ENCODE peak calls at places on chromosome 16, in eight cellular contexts. One of them, this sample, is unnamed.
A peak's percentile ranks its signal among the peaks of the same experiment; 100 is the strongest.

GRCh38 chr16:86984975-86985655 is 332.1 kb downstream of the C16orf95 start:
- DNase-seq in dorsolateral prefrontal cortex: no peak
- DNase-seq in MG63: no peak
- DNase-seq in HTR-8/SVneo: no peak
- DNase-seq in stimulated activated naive CD4-positive, alpha-beta T cell: no peak
- DNase-seq in NCI-H1092 treated with DMSO at 0.1 percent for 48 hours: no peak
- DNase-seq in COR-L47: no peak
- DNase-seq in NCI-H1417 treated with DMSO at 0.1 percent for 48 hours: no peak
- DNase-seq in this sample: no peak

GRCh38 chr16:2867987-2868789 is 10.2 kb upstream of the PRSS22 start:
- DNase-seq in dorsolateral prefrontal cortex: peak; percentile 96
- DNase-seq in MG63: peak; percentile 95
- DNase-seq in HTR-8/SVneo: peak; percentile 96
- DNase-seq in stimulated activated naive CD4-positive, alpha-beta T cell: peak; percentile 84
- DNase-seq in NCI-H1092 treated with DMSO at 0.1 percent for 48 hours: peak; percentile 90
- DNase-seq in COR-L47: peak; percentile 82
- DNase-seq in NCI-H1417 treated with DMSO at 0.1 percent for 48 hours: peak; percentile 54
- DNase-seq in this sample: peak; percentile 90

GRCh38 chr16:1707193-1707790 is 1.3 kb downstream of the MAPK8IP3 start:
- DNase-seq in dorsolateral prefrontal cortex: no peak
- DNase-seq in MG63: no peak
- DNase-seq in HTR-8/SVneo: no peak
- DNase-seq in stimulated activated naive CD4-positive, alpha-beta T cell: no peak
- DNase-seq in NCI-H1092 treated with DMSO at 0.1 percent for 48 hours: no peak
- DNase-seq in COR-L47: no peak
- DNase-seq in NCI-H1417 treated with DMSO at 0.1 percent for 48 hours: no peak
- DNase-seq in this sample: peak; percentile 41

GRCh38 chr16:16146380-16147315 is 76.6 kb downstream of the ABCC6 start:
- DNase-seq in dorsolateral prefrontal cortex: no peak
- DNase-seq in MG63: no peak
- DNase-seq in HTR-8/SVneo: no peak
- DNase-seq in stimulated activated naive CD4-positive, alpha-beta T cell: no peak
- DNase-seq in NCI-H1092 treated with DMSO at 0.1 percent for 48 hours: peak; percentile 81
- DNase-seq in COR-L47: peak; percentile 60
- DNase-seq in NCI-H1417 treated with DMSO at 0.1 percent for 48 hours: no peak
- DNase-seq in this sample: no peak

GRCh38 chr16:52557236-52557635 is 10.3 kb upstream of the TOX3 start:
- DNase-seq in dorsolateral prefrontal cortex: no peak
- DNase-seq in MG63: no peak
- DNase-seq in HTR-8/SVneo: no peak
- DNase-seq in stimulated activated naive CD4-positive, alpha-beta T cell: no peak
- DNase-seq in NCI-H1092 treated with DMSO at 0.1 percent for 48 hours: no peak
- DNase-seq in COR-L47: no peak
- DNase-seq in NCI-H1417 treated with DMSO at 0.1 percent for 48 hours: no peak
- DNase-seq in this sample: no peak

GRCh38 chr16:78390070-78390469 is 290.6 kb downstream of the WWOX start:
- DNase-seq in dorsolateral prefrontal cortex: no peak
- DNase-seq in MG63: no peak
- DNase-seq in HTR-8/SVneo: no peak
- DNase-seq in stimulated activated naive CD4-positive, alpha-beta T cell: no peak
- DNase-seq in NCI-H1092 treated with DMSO at 0.1 percent for 48 hours: no peak
- DNase-seq in COR-L47: no peak
- DNase-seq in NCI-H1417 treated with DMSO at 0.1 percent for 48 hours: no peak
- DNase-seq in this sample: no peak

GRCh38 chr16:69930117-69930776 is 20.9 kb upstream of the CLEC18A start:
- DNase-seq in dorsolateral prefrontal cortex: no peak
- DNase-seq in MG63: peak; percentile 15
- DNase-seq in HTR-8/SVneo: peak; percentile 86
- DNase-seq in stimulated activated naive CD4-positive, alpha-beta T cell: peak; percentile 8
- DNase-seq in NCI-H1092 treated with DMSO at 0.1 percent for 48 hours: peak; percentile 39
- DNase-seq in COR-L47: peak; percentile 28
- DNase-seq in NCI-H1417 treated with DMSO at 0.1 percent for 48 hours: no peak
- DNase-seq in this sample: peak; percentile 55

GRCh38 chr16:66542396-66542795 is 7.5 kb downstream of the TK2 start:
- DNase-seq in dorsolateral prefrontal cortex: no peak
- DNase-seq in MG63: no peak
- DNase-seq in HTR-8/SVneo: no peak
- DNase-seq in stimulated activated naive CD4-positive, alpha-beta T cell: no peak
- DNase-seq in NCI-H1092 treated with DMSO at 0.1 percent for 48 hours: no peak
- DNase-seq in COR-L47: no peak
- DNase-seq in NCI-H1417 treated with DMSO at 0.1 percent for 48 hours: no peak
- DNase-seq in this sample: no peak

GRCh38 chr16:4260360-4260759 is 12.5 kb downstream of the TFAP4 start:
- DNase-seq in dorsolateral prefrontal cortex: no peak
- DNase-seq in MG63: no peak
- DNase-seq in HTR-8/SVneo: no peak
- DNase-seq in stimulated activated naive CD4-positive, alpha-beta T cell: no peak
- DNase-seq in NCI-H1092 treated with DMSO at 0.1 percent for 48 hours: peak; percentile 57
- DNase-seq in COR-L47: peak; percentile 94
- DNase-seq in NCI-H1417 treated with DMSO at 0.1 percent for 48 hours: peak; percentile 27
- DNase-seq in this sample: no peak

GRCh38 chr16:13767215-13767614 is 152.7 kb upstream of the ERCC4 start:
- DNase-seq in dorsolateral prefrontal cortex: no peak
- DNase-seq in MG63: no peak
- DNase-seq in HTR-8/SVneo: no peak
- DNase-seq in stimulated activated naive CD4-positive, alpha-beta T cell: no peak
- DNase-seq in NCI-H1092 treated with DMSO at 0.1 percent for 48 hours: no peak
- DNase-seq in COR-L47: no peak
- DNase-seq in NCI-H1417 treated with DMSO at 0.1 percent for 48 hours: no peak
- DNase-seq in this sample: peak; percentile 41

GRCh38 chr16:3443108-3444031 is at the start of the genes NAA60 and ZNF597:
- DNase-seq in dorsolateral prefrontal cortex: peak; percentile 86
- DNase-seq in MG63: peak; percentile 80
- DNase-seq in HTR-8/SVneo: peak; percentile 74
- DNase-seq in stimulated activated naive CD4-positive, alpha-beta T cell: peak; percentile 58
- DNase-seq in NCI-H1092 treated with DMSO at 0.1 percent for 48 hours: peak; percentile 78
- DNase-seq in COR-L47: peak; percentile 89
- DNase-seq in NCI-H1417 treated with DMSO at 0.1 percent for 48 hours: peak; percentile 76
- DNase-seq in this sample: peak; percentile 89

GRCh38 chr16:88487920-88488842 is 35.1 kb downstream of the ZFPM1 start:
- DNase-seq in dorsolateral prefrontal cortex: no peak
- DNase-seq in MG63: no peak
- DNase-seq in HTR-8/SVneo: no peak
- DNase-seq in stimulated activated naive CD4-positive, alpha-beta T cell: no peak
- DNase-seq in NCI-H1092 treated with DMSO at 0.1 percent for 48 hours: no peak
- DNase-seq in COR-L47: no peak
- DNase-seq in NCI-H1417 treated with DMSO at 0.1 percent for 48 hours: no peak
- DNase-seq in this sample: no peak

GRCh38 chr16:23469814-23470213 is 16.8 kb upstream of the COG7 start:
- DNase-seq in dorsolateral prefrontal cortex: no peak
- DNase-seq in MG63: peak; percentile 46
- DNase-seq in HTR-8/SVneo: no peak
- DNase-seq in stimulated activated naive CD4-positive, alpha-beta T cell: no peak
- DNase-seq in NCI-H1092 treated with DMSO at 0.1 percent for 48 hours: no peak
- DNase-seq in COR-L47: no peak
- DNase-seq in NCI-H1417 treated with DMSO at 0.1 percent for 48 hours: no peak
- DNase-seq in this sample: no peak

GRCh38 chr16:72122308-72122707 is 28.7 kb downstream of the DHX38 start:
- DNase-seq in dorsolateral prefrontal cortex: no peak
- DNase-seq in MG63: no peak
- DNase-seq in HTR-8/SVneo: no peak
- DNase-seq in stimulated activated naive CD4-positive, alpha-beta T cell: no peak
- DNase-seq in NCI-H1092 treated with DMSO at 0.1 percent for 48 hours: no peak
- DNase-seq in COR-L47: no peak
- DNase-seq in NCI-H1417 treated with DMSO at 0.1 percent for 48 hours: no peak
- DNase-seq in this sample: no peak

This sample was measured in putamen.